ENCODE peak calls at places on chromosomes 7 and 10, in five cellular contexts. U is activated T-cell treated with anti-CD3 and anti-CD28 coated beads, Interleukin-2, amount 50 U/mL, for 1 hour; M is fibroblast of lung; J is AG09319; Q is pons. A is an unnamed sample.

GRCh38 chr10:118034755-118035154 is 12.0 kb downstream of the RAB11FIP2 start:
- DNase-seq in U (no peak), M (peak), Q (no peak), J (no peak), A (no peak)

GRCh38 chr10:51937313-51937712 is 237.9 kb upstream of the CSTF2T start:
- DNase-seq in J (peak), U (no peak), M (peak), Q (no peak), A (no peak)

GRCh38 chr10:95475827-95476481 is 85.2 kb downstream of the SORBS1 start:
- DNase-seq in U (no peak), J (no peak), M (no peak), Q (no peak), A (no peak)

GRCh38 chr7:24812313-24812945 is 55.2 kb upstream of the GSDME start:
- DNase-seq in U (peak), Q (peak), M (peak), J (no peak), A (peak)

GRCh38 chr7:45072131-45073030 is 16.4 kb downstream of the NACAD start:
- DNase-seq in Q (no peak), J (no peak), U (no peak), M (no peak), A (no peak)

GRCh38 chr7:44306608-44307007 is 18.8 kb downstream of the CAMK2B start:
- DNase-seq in M (no peak), J (no peak), Q (no peak), U (no peak), A (no peak)

GRCh38 chr10:6929157-6929830 is 349.2 kb upstream of the PRKCQ start:
- DNase-seq in J (no peak), M (no peak), Q (peak), U (no peak), A (peak)

GRCh38 chr7:41930538-41931262 is 227.8 kb upstream of the INHBA start:
- DNase-seq in J (no peak), Q (no peak), M (no peak), U (no peak), A (no peak)

GRCh38 chr10:11560076-11560709 is 51.3 kb downstream of the USP6NL start:
- DNase-seq in U (no peak), M (peak), J (no peak), Q (no peak), A (no peak)

GRCh38 chr10:78805176-78805575 is 263.6 kb upstream of the ZMIZ1 start:
- DNase-seq in U (no peak), J (peak), M (peak), Q (no peak), A (no peak)

GRCh38 chr7:44375236-44375699 is 49.9 kb upstream of the CAMK2B start:
- DNase-seq in U (no peak), Q (no peak), M (no peak), J (no peak), A (no peak)

GRCh38 chr10:64175271-64175962 is 654.2 kb downstream of the REEP3 start:
- DNase-seq in J (no peak), U (no peak), M (no peak), Q (no peak), A (no peak)

GRCh38 chr7:7911756-7912155 is 56.8 kb upstream of the GLCCI1 start:
- DNase-seq in Q (no peak), U (no peak), J (no peak), M (no peak), A (no peak)

GRCh38 chr10:112961609-112962008 is 11.6 kb downstream of the TCF7L2 start:
- DNase-seq in Q (no peak), M (no peak), U (no peak), J (no peak), A (no peak)

GRCh38 chr10:122648599-122649428 is 50.8 kb downstream of the C10orf120 start:
- DNase-seq in Q (peak), U (no peak), M (peak), J (no peak), A (peak)

GRCh38 chr7:38679419-38679818 is 48.2 kb upstream of the AMPH start:
- DNase-seq in Q (no peak), U (no peak), M (peak), J (no peak), A (no peak)

GRCh38 chr10:13765641-13766341 is 179.0 kb downstream of the PRPF18 start:
- DNase-seq in Q (no peak), M (no peak), U (no peak), J (no peak), A (no peak)

GRCh38 chr10:31318382-31318853 is 598 bp upstream of the ZEB1 start:
- DNase-seq in U (peak), J (no peak), Q (peak), M (peak), A (peak)

GRCh38 chr10:125205431-125205830 is 45.1 kb upstream of the CTBP2 start:
- DNase-seq in U (no peak), Q (no peak), M (no peak), J (no peak), A (no peak)

GRCh38 chr10:72186213-72186612 is 29.6 kb upstream of the ANAPC16 start:
- DNase-seq in U (no peak), J (no peak), Q (no peak), M (no peak), A (no peak)

GRCh38 chr10:16441106-16441850 is 4.5 kb downstream of the PTER start:
- DNase-seq in J (no peak), M (no peak), Q (no peak), U (no peak), A (no peak)

GRCh38 chr7:47627580-47628283 is 45.8 kb upstream of the TNS3 start:
- DNase-seq in Q (no peak), U (no peak), J (no peak), M (no peak), A (no peak)

GRCh38 chr7:116443101-116443523 is 56.4 kb upstream of the CAV2 start:
- DNase-seq in J (peak), M (peak), Q (no peak), U (no peak), A (no peak)

GRCh38 chr7:590731-591551 is 71.3 kb upstream of the PDGFA start:
- DNase-seq in Q (no peak), U (no peak), J (no peak), M (peak), A (no peak)

GRCh38 chr7:138945169-138945568 is 36.0 kb downstream of the KIAA1549 start:
- DNase-seq in Q (no peak), M (no peak), J (no peak), U (no peak), A (no peak)

GRCh38 chr7:14806886-14807285 is 95.7 kb downstream of the DGKB start:
- DNase-seq in J (no peak), M (no peak), U (no peak), Q (no peak), A (no peak)

GRCh38 chr7:54687518-54688212 is 71.3 kb downstream of the SEC61G start:
- DNase-seq in Q (no peak), M (no peak), U (no peak), J (no peak), A (no peak)

GRCh38 chr7:135509589-135509838 is 388 bp downstream of the CNOT4 start:
- DNase-seq in J (no peak), Q (no peak), M (peak), U (no peak), A (no peak)

GRCh38 chr10:103069453-103070331 is 123.4 kb downstream of the NT5C2 start:
- DNase-seq in M (peak), Q (no peak), J (no peak), U (peak), A (peak)

GRCh38 chr10:19816420-19817250 is at the start of gene PLXDC2:
- DNase-seq in M (peak), Q (no peak), J (no peak), U (no peak), A (peak)

GRCh38 chr10:1933215-1933614 is 195.9 kb upstream of the ADARB2 start:
- DNase-seq in Q (no peak), U (no peak), M (no peak), J (no peak), A (peak)

GRCh38 chr7:64223366-64223765 is 4.9 kb upstream of the ZNF679 start:
- DNase-seq in U (no peak), Q (no peak), J (no peak), M (no peak), A (no peak)

GRCh38 chr7:144565586-144565985 is 162.1 kb upstream of the NOBOX start:
- DNase-seq in Q (no peak), J (no peak), M (no peak), U (no peak), A (no peak)

GRCh38 chr10:103890194-103890658 is 27.8 kb downstream of the STN1 start:
- DNase-seq in J (no peak), M (no peak), U (no peak), Q (no peak), A (no peak)

GRCh38 chr7:150858236-150859197 is 6.2 kb downstream of the AOC1 start:
- DNase-seq in J (no peak), M (no peak), U (no peak), Q (no peak), A (no peak)

GRCh38 chr10:104096692-104097091 is 11.0 kb upstream of the COL17A1 start:
- DNase-seq in U (no peak), J (no peak), Q (no peak), M (no peak), A (no peak)